ENCODE peak calls at places on chromosomes 13 and 19, in ten cellular contexts. One of them, this sample, is unnamed.

GRCh38 chr13:110560606-110561334 is 752 bp downstream of the RAB20 start:
- DNase-seq in foreskin fibroblast: peak
- DNase-seq in CD8-positive, alpha-beta T cell: no peak
- DNase-seq in A549: no peak
- DNase-seq in mesenchymal stem cell: peak
- DNase-seq in adrenal gland: peak
- DNase-seq in adipocyte: peak
- DNase-seq in stomach: peak
- DNase-seq in left lung: no peak
- DNase-seq in astrocyte: no peak
- DNase-seq in this sample: peak

GRCh38 chr19:23318143-23318542 is 67.9 kb upstream of the ZNF724 start:
- DNase-seq in foreskin fibroblast: peak
- DNase-seq in CD8-positive, alpha-beta T cell: no peak
- DNase-seq in A549: no peak
- DNase-seq in mesenchymal stem cell: no peak
- DNase-seq in adrenal gland: no peak
- DNase-seq in adipocyte: no peak
- DNase-seq in stomach: no peak
- DNase-seq in left lung: no peak
- DNase-seq in astrocyte: no peak
- DNase-seq in this sample: no peak

GRCh38 chr13:112443191-112444000 is 67.2 kb downstream of the SPACA7 start:
- DNase-seq in foreskin fibroblast: peak
- DNase-seq in CD8-positive, alpha-beta T cell: no peak
- DNase-seq in A549: no peak
- DNase-seq in mesenchymal stem cell: no peak
- DNase-seq in adrenal gland: no peak
- DNase-seq in adipocyte: peak
- DNase-seq in stomach: peak
- DNase-seq in left lung: peak
- DNase-seq in astrocyte: no peak
- DNase-seq in this sample: no peak

GRCh38 chr13:98155475-98156111 is 12.7 kb downstream of the FARP1 start:
- DNase-seq in foreskin fibroblast: peak
- DNase-seq in CD8-positive, alpha-beta T cell: no peak
- DNase-seq in A549: no peak
- DNase-seq in mesenchymal stem cell: peak
- DNase-seq in adrenal gland: peak
- DNase-seq in adipocyte: no peak
- DNase-seq in stomach: no peak
- DNase-seq in left lung: no peak
- DNase-seq in astrocyte: peak
- DNase-seq in this sample: no peak

GRCh38 chr13:48531416-48532145 is 1.3 kb downstream of the RCBTB2 start:
- DNase-seq in foreskin fibroblast: no peak
- DNase-seq in CD8-positive, alpha-beta T cell: no peak
- DNase-seq in A549: no peak
- DNase-seq in mesenchymal stem cell: no peak
- DNase-seq in adrenal gland: peak
- DNase-seq in adipocyte: no peak
- DNase-seq in stomach: no peak
- DNase-seq in left lung: no peak
- DNase-seq in astrocyte: peak
- DNase-seq in this sample: no peak

GRCh38 chr19:12202250-12202649 is 39.4 kb downstream of the ZNF136 start:
- DNase-seq in foreskin fibroblast: peak
- DNase-seq in CD8-positive, alpha-beta T cell: peak
- DNase-seq in A549: no peak
- DNase-seq in mesenchymal stem cell: no peak
- DNase-seq in adrenal gland: no peak
- DNase-seq in adipocyte: no peak
- DNase-seq in stomach: peak
- DNase-seq in left lung: no peak
- DNase-seq in astrocyte: no peak
- DNase-seq in this sample: no peak

GRCh38 chr13:26024558-26024957 is 27.3 kb downstream of the SHISA2 start:
- DNase-seq in foreskin fibroblast: no peak
- DNase-seq in CD8-positive, alpha-beta T cell: no peak
- DNase-seq in A549: no peak
- DNase-seq in mesenchymal stem cell: no peak
- DNase-seq in adrenal gland: no peak
- DNase-seq in adipocyte: peak
- DNase-seq in stomach: peak
- DNase-seq in left lung: no peak
- DNase-seq in astrocyte: peak
- DNase-seq in this sample: peak

GRCh38 chr13:107203146-107203847 is 635.4 kb upstream of the ARGLU1 start:
- DNase-seq in foreskin fibroblast: no peak
- DNase-seq in CD8-positive, alpha-beta T cell: no peak
- DNase-seq in A549: peak
- DNase-seq in mesenchymal stem cell: peak
- DNase-seq in adrenal gland: no peak
- DNase-seq in adipocyte: no peak
- DNase-seq in stomach: no peak
- DNase-seq in left lung: peak
- DNase-seq in astrocyte: no peak
- DNase-seq in this sample: peak

GRCh38 chr13:50518791-50519201 is 324.7 kb downstream of the DLEU7 start:
- DNase-seq in foreskin fibroblast: peak
- DNase-seq in CD8-positive, alpha-beta T cell: no peak
- DNase-seq in A549: no peak
- DNase-seq in mesenchymal stem cell: peak
- DNase-seq in adrenal gland: no peak
- DNase-seq in adipocyte: no peak
- DNase-seq in stomach: no peak
- DNase-seq in left lung: no peak
- DNase-seq in astrocyte: peak
- DNase-seq in this sample: no peak

GRCh38 chr13:42762251-42762650 is 19.1 kb upstream of the FAM216B start:
- DNase-seq in foreskin fibroblast: peak
- DNase-seq in CD8-positive, alpha-beta T cell: no peak
- DNase-seq in A549: no peak
- DNase-seq in mesenchymal stem cell: peak
- DNase-seq in adrenal gland: no peak
- DNase-seq in adipocyte: peak
- DNase-seq in stomach: no peak
- DNase-seq in left lung: no peak
- DNase-seq in astrocyte: peak
- DNase-seq in this sample: no peak

GRCh38 chr13:46160474-46161066 is 21.4 kb downstream of the LCP1 start:
- DNase-seq in foreskin fibroblast: peak
- DNase-seq in CD8-positive, alpha-beta T cell: no peak
- DNase-seq in A549: peak
- DNase-seq in mesenchymal stem cell: peak
- DNase-seq in adrenal gland: no peak
- DNase-seq in adipocyte: peak
- DNase-seq in stomach: no peak
- DNase-seq in left lung: no peak
- DNase-seq in astrocyte: peak
- DNase-seq in this sample: peak

DNA sequence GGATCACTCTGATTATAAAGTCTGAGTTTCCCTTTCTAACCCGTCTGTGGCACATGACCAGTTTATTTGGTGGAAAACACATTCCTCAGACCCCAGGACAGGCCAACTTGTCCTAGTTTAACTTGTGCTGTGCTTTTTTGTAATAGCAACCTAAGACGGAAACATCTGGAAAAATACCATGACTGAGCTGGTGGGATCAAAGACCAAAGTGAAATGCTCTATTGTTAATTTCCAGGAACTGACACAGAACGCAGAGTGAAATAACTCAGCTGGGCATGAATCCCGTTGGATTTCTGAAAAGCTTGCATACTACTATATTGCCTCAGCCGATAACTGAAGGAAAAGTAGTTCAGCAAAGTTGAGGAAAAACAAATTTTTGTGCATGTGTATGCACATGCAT is 188.0 kb downstream of the LHFPL6 start:
- DNase-seq in foreskin fibroblast: peak
- DNase-seq in CD8-positive, alpha-beta T cell: no peak
- DNase-seq in A549: no peak
- DNase-seq in mesenchymal stem cell: no peak
- DNase-seq in adrenal gland: no peak
- DNase-seq in adipocyte: peak
- DNase-seq in stomach: no peak
- DNase-seq in left lung: no peak
- DNase-seq in astrocyte: no peak
- DNase-seq in this sample: no peak
- H3K4me3 ChIP-seq in foreskin fibroblast: no peak
- H3K4me3 ChIP-seq in CD8-positive, alpha-beta T cell: no peak
- H3K4me3 ChIP-seq in A549: no peak
- H3K4me3 ChIP-seq in mesenchymal stem cell: no peak
- H3K4me3 ChIP-seq in adrenal gland: no peak
- H3K4me3 ChIP-seq in adipocyte: peak
- H3K4me3 ChIP-seq in stomach: no peak
- H3K4me3 ChIP-seq in left lung: no peak
- H3K4me3 ChIP-seq in astrocyte: no peak
- H3K4me3 ChIP-seq in this sample: no peak

GRCh38 chr13:23985060-23985459 is 87.8 kb upstream of the C1QTNF9B start:
- DNase-seq in foreskin fibroblast: no peak
- DNase-seq in CD8-positive, alpha-beta T cell: no peak
- DNase-seq in A549: no peak
- DNase-seq in mesenchymal stem cell: no peak
- DNase-seq in adrenal gland: no peak
- DNase-seq in adipocyte: no peak
- DNase-seq in stomach: no peak
- DNase-seq in left lung: no peak
- DNase-seq in astrocyte: no peak
- DNase-seq in this sample: no peak
- H3K4me3 ChIP-seq in foreskin fibroblast: no peak
- H3K4me3 ChIP-seq in CD8-positive, alpha-beta T cell: no peak
- H3K4me3 ChIP-seq in A549: no peak
- H3K4me3 ChIP-seq in mesenchymal stem cell: no peak
- H3K4me3 ChIP-seq in adrenal gland: no peak
- H3K4me3 ChIP-seq in adipocyte: no peak
- H3K4me3 ChIP-seq in stomach: no peak
- H3K4me3 ChIP-seq in left lung: no peak
- H3K4me3 ChIP-seq in astrocyte: no peak
- H3K4me3 ChIP-seq in this sample: no peak

GRCh38 chr19:49147923-49148682 is 7.1 kb downstream of the HRC start:
- DNase-seq in foreskin fibroblast: no peak
- DNase-seq in CD8-positive, alpha-beta T cell: no peak
- DNase-seq in A549: no peak
- DNase-seq in mesenchymal stem cell: no peak
- DNase-seq in adrenal gland: no peak
- DNase-seq in adipocyte: no peak
- DNase-seq in stomach: no peak
- DNase-seq in left lung: peak
- DNase-seq in astrocyte: no peak
- DNase-seq in this sample: no peak

GRCh38 chr19:49150106-49150943 is 4.9 kb downstream of the HRC start:
- DNase-seq in foreskin fibroblast: peak
- DNase-seq in CD8-positive, alpha-beta T cell: peak
- DNase-seq in A549: peak
- DNase-seq in mesenchymal stem cell: peak
- DNase-seq in adrenal gland: peak
- DNase-seq in adipocyte: peak
- DNase-seq in stomach: peak
- DNase-seq in left lung: peak
- DNase-seq in astrocyte: peak
- DNase-seq in this sample: peak

GRCh38 chr19:49150944-49151243 is 4.3 kb downstream of the HRC start:
- DNase-seq in foreskin fibroblast: no peak
- DNase-seq in CD8-positive, alpha-beta T cell: no peak
- DNase-seq in A549: no peak
- DNase-seq in mesenchymal stem cell: no peak
- DNase-seq in adrenal gland: no peak
- DNase-seq in adipocyte: no peak
- DNase-seq in stomach: no peak
- DNase-seq in left lung: no peak
- DNase-seq in astrocyte: no peak
- DNase-seq in this sample: no peak

GRCh38 chr19:49149652-49150105 is 5.5 kb downstream of the HRC start:
- DNase-seq in foreskin fibroblast: peak
- DNase-seq in CD8-positive, alpha-beta T cell: no peak
- DNase-seq in A549: peak
- DNase-seq in mesenchymal stem cell: peak
- DNase-seq in adrenal gland: peak
- DNase-seq in adipocyte: peak
- DNase-seq in stomach: peak
- DNase-seq in left lung: peak
- DNase-seq in astrocyte: peak
- DNase-seq in this sample: peak

DNA sequence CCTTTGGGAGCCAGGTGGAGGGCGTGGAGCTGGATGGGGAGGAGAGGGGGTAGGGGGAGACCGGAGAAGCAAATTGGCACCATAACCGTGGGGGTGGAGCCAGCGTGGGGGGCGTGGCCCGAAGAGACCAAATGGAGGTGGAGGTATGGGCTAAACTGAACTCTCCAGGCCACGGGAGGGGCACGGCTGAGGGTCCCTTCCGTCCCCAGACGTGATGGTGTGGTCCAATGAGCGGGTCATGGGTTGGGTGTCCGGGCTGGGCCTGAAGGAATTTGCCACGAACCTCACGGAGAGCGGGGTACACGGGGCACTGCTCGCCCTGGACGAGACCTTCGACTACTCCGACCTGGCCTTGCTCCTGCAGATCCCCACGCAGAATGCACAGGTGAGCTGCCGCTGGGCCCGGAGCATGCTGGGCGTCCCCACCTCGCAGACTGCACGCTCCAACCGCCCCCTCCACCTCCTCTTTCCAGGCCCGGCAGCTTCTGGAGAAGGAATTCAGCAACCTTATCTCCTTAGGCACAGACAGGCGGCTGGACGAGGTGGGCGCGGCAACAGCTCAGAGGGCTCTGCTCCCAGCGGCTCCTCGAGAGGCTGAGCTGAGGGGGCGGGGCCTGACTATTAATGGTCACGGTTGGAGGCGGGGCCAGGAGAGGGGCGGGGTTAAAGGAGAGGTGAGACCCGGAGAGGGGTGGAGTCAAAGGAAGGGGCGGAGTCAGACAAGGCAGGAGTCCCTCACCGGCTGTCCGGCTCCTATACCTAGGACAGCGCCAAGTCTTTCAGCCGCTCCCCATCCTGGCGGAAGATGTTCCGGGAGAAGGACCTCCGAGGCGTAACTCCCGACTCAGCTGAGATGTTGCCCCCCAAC is 6.2 kb downstream of the HRC start:
- DNase-seq in foreskin fibroblast: peak
- DNase-seq in CD8-positive, alpha-beta T cell: peak
- DNase-seq in A549: peak
- DNase-seq in mesenchymal stem cell: peak
- DNase-seq in adrenal gland: peak
- DNase-seq in adipocyte: peak
- DNase-seq in stomach: peak
- DNase-seq in left lung: peak
- DNase-seq in astrocyte: peak
- DNase-seq in this sample: peak
- H3K4me3 ChIP-seq in foreskin fibroblast: peak
- H3K4me3 ChIP-seq in CD8-positive, alpha-beta T cell: peak
- H3K4me3 ChIP-seq in A549: peak
- H3K4me3 ChIP-seq in mesenchymal stem cell: peak
- H3K4me3 ChIP-seq in adrenal gland: no peak
- H3K4me3 ChIP-seq in adipocyte: peak
- H3K4me3 ChIP-seq in stomach: peak
- H3K4me3 ChIP-seq in left lung: peak
- H3K4me3 ChIP-seq in astrocyte: peak
- H3K4me3 ChIP-seq in this sample: peak

DNA sequence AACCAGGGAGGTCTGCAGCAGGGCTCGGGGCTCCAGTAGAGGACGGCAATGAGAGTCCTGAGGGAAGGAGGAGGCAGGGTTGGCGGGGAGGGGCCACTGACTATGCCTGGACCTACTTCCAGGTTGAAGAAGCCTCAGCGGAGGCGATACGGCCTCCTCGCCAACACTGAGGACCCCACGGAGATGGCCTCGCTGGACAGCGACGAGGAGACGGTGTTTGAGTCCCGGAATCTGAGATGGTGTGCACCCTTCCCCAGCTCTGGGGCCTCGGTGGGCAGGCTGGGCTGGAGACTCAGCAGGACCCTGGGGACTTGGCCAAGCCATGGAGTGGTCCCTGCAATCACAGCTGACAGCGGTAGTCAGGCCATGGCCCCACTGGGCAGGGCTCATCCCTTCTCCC is 1.7 kb downstream of the FAM174C start:
- DNase-seq in foreskin fibroblast: no peak
- DNase-seq in CD8-positive, alpha-beta T cell: no peak
- DNase-seq in A549: no peak
- DNase-seq in mesenchymal stem cell: no peak
- DNase-seq in adrenal gland: peak
- DNase-seq in adipocyte: no peak
- DNase-seq in stomach: no peak
- DNase-seq in left lung: no peak
- DNase-seq in astrocyte: no peak
- DNase-seq in this sample: no peak
- H3K4me3 ChIP-seq in foreskin fibroblast: no peak
- H3K4me3 ChIP-seq in CD8-positive, alpha-beta T cell: no peak
- H3K4me3 ChIP-seq in A549: peak
- H3K4me3 ChIP-seq in mesenchymal stem cell: no peak
- H3K4me3 ChIP-seq in adrenal gland: no peak
- H3K4me3 ChIP-seq in adipocyte: no peak
- H3K4me3 ChIP-seq in stomach: no peak
- H3K4me3 ChIP-seq in left lung: no peak
- H3K4me3 ChIP-seq in astrocyte: no peak
- H3K4me3 ChIP-seq in this sample: no peak

This sample was measured in HAP-1.